ENCODE peak calls at places on chromosomes 12 and 14, in nine cellular contexts. A is CD8-positive, alpha-beta T cell; T is cardiac fibroblast; R is tibial artery; U is stimulated activated CD8-positive, alpha-beta memory T cell treated with anti-CD3 and anti-CD28 coated beads, Interleukin-15, amount 100 ng/mL, for 24 hours; O is NCI-H1436; Y is MV-4-11; H is A172; B is HL-60. S is an unnamed sample.

GRCh38 chr12:124422142-124422569 is 127.3 kb downstream of the RFLNA start:
- DNase-seq in A (no peak), T (no peak), R (peak; percentile 93), U (no peak), O (no peak), Y (no peak), H (peak; percentile 70), B (no peak), S (peak; percentile 72)

GRCh38 chr14:93977790-93978581 is 1.6 kb upstream of the ASB2 start:
- DNase-seq in A (peak; percentile 56), T (no peak), R (no peak), U (no peak), O (no peak), Y (no peak), H (peak; percentile 25), B (peak; percentile 76), S (no peak)

GRCh38 chr14:85273952-85274351 is 256.0 kb upstream of the FLRT2 start:
- DNase-seq in A (no peak), T (no peak), R (no peak), U (no peak), O (no peak), Y (no peak), H (no peak), B (no peak), S (no peak)

GRCh38 chr12:124088232-124088907 is 115.4 kb downstream of the ZNF664 start:
- DNase-seq in A (no peak), T (no peak), R (no peak), U (no peak), O (no peak), Y (no peak), H (no peak), B (no peak), S (no peak)

GRCh38 chr12:77559400-77560074 is 271.2 kb upstream of the NAV3 start:
- DNase-seq in A (no peak), T (no peak), R (no peak), U (no peak), O (no peak), Y (no peak), H (no peak), B (no peak), S (no peak)

GRCh38 chr12:105223358-105223840 is 12.6 kb downstream of the APPL2 start:
- DNase-seq in A (no peak), T (no peak), R (no peak), U (no peak), O (no peak), Y (no peak), H (no peak), B (no peak), S (no peak)

GRCh38 chr14:54600685-54601084 is 33.8 kb downstream of the SAMD4A start:
- DNase-seq in A (no peak), T (peak; percentile 60), R (no peak), U (no peak), O (no peak), Y (no peak), H (no peak), B (no peak), S (peak; percentile 91)

GRCh38 chr12:14691560-14691959 is 4.8 kb downstream of the GUCY2C start:
- DNase-seq in A (no peak), T (no peak), R (peak; percentile 73), U (no peak), O (no peak), Y (peak; percentile 90), H (no peak), B (peak; percentile 17), S (no peak)

GRCh38 chr12:80064269-80064668 is 35.1 kb upstream of the OTOGL start:
- DNase-seq in A (no peak), T (no peak), R (no peak), U (no peak), O (no peak), Y (no peak), H (no peak), B (no peak), S (no peak)

GRCh38 chr12:47767197-47767724 is 5.8 kb upstream of the SLC48A1 start:
- DNase-seq in A (peak; percentile 53), T (peak; percentile 68), R (no peak), U (peak; percentile 28), O (peak; percentile 40), Y (peak; percentile 51), H (no peak), B (no peak), S (no peak)

GRCh38 chr12:4809449-4810218 is 89.4 kb downstream of the GALNT8 start:
- DNase-seq in A (no peak), T (no peak), R (no peak), U (no peak), O (no peak), Y (no peak), H (no peak), B (no peak), S (no peak)

GRCh38 chr12:65460076-65460475 is 181.6 kb downstream of the MSRB3 start:
- DNase-seq in A (no peak), T (no peak), R (no peak), U (no peak), O (no peak), Y (no peak), H (no peak), B (no peak), S (no peak)

GRCh38 chr12:109720856-109721189 is 7.2 kb downstream of the FAM222A start:
- DNase-seq in A (no peak), T (no peak), R (no peak), U (no peak), O (no peak), Y (no peak), H (no peak), B (no peak), S (no peak)

GRCh38 chr12:124809391-124809790 is 54.3 kb downstream of the SCARB1 start:
- DNase-seq in A (no peak), T (no peak), R (no peak), U (no peak), O (no peak), Y (no peak), H (no peak), B (no peak), S (no peak)

GRCh38 chr12:48615681-48616080 is 45.8 kb upstream of the LALBA start:
- DNase-seq in A (no peak), T (no peak), R (no peak), U (no peak), O (no peak), Y (no peak), H (peak; percentile 17), B (no peak), S (peak; percentile 17)

GRCh38 chr12:14264777-14265176 is 100.7 kb upstream of the ATF7IP start:
- DNase-seq in A (no peak), T (no peak), R (no peak), U (no peak), O (no peak), Y (peak; percentile 91), H (no peak), B (peak; percentile 69), S (peak; percentile 26)

GRCh38 chr12:78096909-78097597 is 266.4 kb downstream of the NAV3 start:
- DNase-seq in A (no peak), T (peak; percentile 60), R (no peak), U (no peak), O (no peak), Y (peak; percentile 31), H (no peak), B (no peak), S (no peak)

GRCh38 chr12:123705935-123706334 is 6.2 kb upstream of the ATP6V0A2 start:
- DNase-seq in A (no peak), T (peak; percentile 25), R (no peak), U (no peak), O (no peak), Y (peak; percentile 13), H (peak; percentile 39), B (no peak), S (no peak)

GRCh38 chr14:32404784-32405573 is 75.9 kb downstream of the AKAP6 start:
- DNase-seq in A (no peak), T (no peak), R (no peak), U (no peak), O (no peak), Y (no peak), H (no peak), B (no peak), S (no peak)

GRCh38 chr12:109558374-109559199 is 14.7 kb downstream of the MMAB start:
- DNase-seq in A (no peak), T (no peak), R (no peak), U (no peak), O (no peak), Y (no peak), H (no peak), B (no peak), S (no peak)

GRCh38 chr12:29582156-29582555 is 84.7 kb upstream of the OVCH1 start:
- DNase-seq in A (no peak), T (peak; percentile 43), R (no peak), U (no peak), O (no peak), Y (no peak), H (no peak), B (no peak), S (no peak)

GRCh38 chr12:112163471-112164325 is 38.3 kb downstream of the TRAFD1 start:
- DNase-seq in A (no peak), T (no peak), R (peak; percentile 57), U (no peak), O (no peak), Y (no peak), H (no peak), B (no peak), S (no peak)

S was measured in NCI-H226.